ENCODE peak calls at places on chromosome 3, in seven cellular contexts. H is T-cell; B is stimulated activated CD4-positive, alpha-beta T cell treated with anti-CD3 and anti-CD28 coated beads, Interleukin-4, amount 100 ng/mL, for 24 hours; I is CD8-positive, alpha-beta memory T cell; D is B cell; R is IMR-90; T is psoas muscle. Y is an unnamed sample.

GRCh38 chr3:42612928-42613327 is 12.4 kb downstream of the NKTR start:
- DNase-seq in T (no peak), I (no peak), D (no peak), B (no peak), H (no peak), R (no peak), Y (no peak)

GRCh38 chr3:51340989-51341636 is 44.0 kb upstream of the MANF start:
- DNase-seq in R (peak), H (no peak), B (no peak), T (no peak), I (no peak), D (no peak), Y (no peak)

GRCh38 chr3:10417849-10418248 is 87.5 kb downstream of the ATP2B2 start:
- DNase-seq in T (no peak), H (no peak), R (peak), B (no peak), I (no peak), D (no peak), Y (no peak)

GRCh38 chr3:171620825-171621434 is 160.7 kb upstream of the TNIK start:
- DNase-seq in H (no peak), B (no peak), R (peak), T (no peak), D (no peak), I (no peak), Y (no peak)

GRCh38 chr3:61562042-61562809 is 855 bp downstream of the PTPRG start:
- DNase-seq in B (no peak), T (peak), I (no peak), H (no peak), R (peak), D (peak), Y (no peak)

GRCh38 chr3:170117134-170117533 is 64.4 kb downstream of the PHC3 start:
- DNase-seq in D (no peak), I (no peak), H (no peak), T (no peak), B (no peak), R (no peak), Y (no peak)

GRCh38 chr3:128266453-128266852 is 113.2 kb downstream of the EEFSEC start:
- DNase-seq in B (no peak), R (no peak), D (no peak), H (no peak), I (no peak), T (no peak), Y (no peak)

GRCh38 chr3:88408097-88408496 is 258.3 kb downstream of the C3orf38 start:
- DNase-seq in H (no peak), R (no peak), T (no peak), I (no peak), D (no peak), B (no peak), Y (no peak)

GRCh38 chr3:197750863-197751737 is 1.4 kb downstream of the FYTTD1 start:
- DNase-seq in T (peak), I (peak), H (peak), R (peak), B (peak), D (no peak), Y (peak)

GRCh38 chr3:23644741-23645140 is 161.0 kb upstream of the UBE2E1 start:
- DNase-seq in H (no peak), D (no peak), B (no peak), R (no peak), T (no peak), I (no peak), Y (no peak)

GRCh38 chr3:55455915-55456314 is 31.2 kb downstream of the WNT5A start:
- DNase-seq in H (no peak), B (no peak), D (no peak), T (peak), R (no peak), I (no peak), Y (no peak)

GRCh38 chr3:196842567-196843434 is 24.9 kb upstream of the SENP5 start:
- DNase-seq in B (no peak), R (no peak), D (no peak), I (no peak), H (no peak), T (no peak), Y (no peak)

GRCh38 chr3:107184375-107184774 is 192.9 kb upstream of the CCDC54 start:
- DNase-seq in D (no peak), R (peak), T (no peak), I (no peak), B (no peak), H (no peak), Y (no peak)

GRCh38 chr3:37183375-37183831 is 9.0 kb upstream of the LRRFIP2 start:
- DNase-seq in T (no peak), D (no peak), B (no peak), H (no peak), R (peak), I (no peak), Y (no peak)

GRCh38 chr3:138468886-138469285 is 34.5 kb downstream of the ESYT3 start:
- DNase-seq in D (no peak), B (no peak), R (no peak), H (no peak), I (no peak), T (peak), Y (peak)